ENCODE peak calls at places on chromosomes 11 and 22, in four cellular contexts. F, M, E and T are unnamed samples.

GRCh38 chr11:130295657-130296056 is 19.1 kb downstream of the ZBTB44 start:
- DNase-seq in F (no peak), E (peak), M (no peak), T (no peak)

GRCh38 chr11:113531575-113532451 is 56.6 kb upstream of the DRD2 start:
- DNase-seq in E (no peak), M (no peak), F (no peak), T (no peak)

GRCh38 chr22:20550851-20551744 is 43.7 kb downstream of the MED15 start:
- DNase-seq in M (peak), F (no peak), E (no peak), T (no peak)

GRCh38 chr22:33835196-33835788 is 85.0 kb downstream of the LARGE1 start:
- DNase-seq in F (no peak), M (no peak), E (peak), T (no peak)

GRCh38 chr11:128692750-128693578 is 908 bp upstream of the FLI1 start:
- DNase-seq in M (no peak), F (no peak), E (peak), T (peak)

GRCh38 chr11:118911113-118911879 is 14.4 kb downstream of the BCL9L start:
- DNase-seq in E (peak), F (no peak), M (peak), T (peak)

GRCh38 chr11:83033972-83034672 is 37.6 kb downstream of the RAB30 start:
- DNase-seq in E (no peak), M (peak), F (no peak), T (peak)

GRCh38 chr22:39984006-39984405 is 10.7 kb upstream of the FAM83F start:
- DNase-seq in E (no peak), F (no peak), M (peak), T (no peak)

GRCh38 chr22:38700271-38700788 is 413 bp downstream of the JOSD1 start:
- DNase-seq in M (no peak), F (no peak), E (peak), T (peak)

GRCh38 chr11:94243571-94244229 is 60.7 kb upstream of the IZUMO1R start:
- DNase-seq in E (no peak), M (peak), F (no peak), T (peak)

GRCh38 chr11:75558939-75559843 is 2.9 kb upstream of the SERPINH1 start:
- DNase-seq in M (peak), F (no peak), E (peak), T (no peak)

GRCh38 chr22:25153961-25154685 is 45.5 kb upstream of the CRYBB3 start:
- DNase-seq in E (peak), F (no peak), M (no peak), T (no peak)

GRCh38 chr11:18588297-18589252 is at the start of gene UEVLD:
- DNase-seq in E (peak), M (peak), F (peak), T (peak)

GRCh38 chr11:118051611-118052461 is 25.0 kb upstream of the TMPRSS4 start:
- DNase-seq in E (no peak), F (no peak), M (no peak), T (no peak)

GRCh38 chr11:1034001-1034400 is 2.5 kb downstream of the MUC6 start:
- DNase-seq in F (no peak), E (no peak), M (no peak), T (no peak)

GRCh38 chr11:106077609-106078517 is at the start of gene AASDHPPT:
- DNase-seq in F (no peak), E (no peak), M (peak), T (no peak)

GRCh38 chr11:89235976-89236375 is 58.3 kb downstream of the TYR start:
- DNase-seq in E (no peak), F (no peak), M (peak), T (no peak)

GRCh38 chr22:36879775-36880174 is 19.0 kb downstream of the NCF4 start:
- DNase-seq in E (no peak), M (no peak), F (no peak), T (no peak)

GRCh38 chr22:46002757-46003270 is 25.9 kb upstream of the WNT7B start:
- DNase-seq in F (no peak), M (peak), E (peak), T (no peak)

GRCh38 chr22:46001046-46001425 is 24.1 kb upstream of the WNT7B start:
- DNase-seq in M (no peak), E (no peak), F (no peak), T (no peak)

GRCh38 chr22:46003271-46004091 is 26.5 kb upstream of the WNT7B start:
- DNase-seq in M (no peak), E (no peak), F (no peak), T (no peak)

GRCh38 chr22:46000081-46001027 is 23.4 kb upstream of the WNT7B start:
- DNase-seq in E (no peak), F (no peak), M (no peak), T (no peak)

DNA sequence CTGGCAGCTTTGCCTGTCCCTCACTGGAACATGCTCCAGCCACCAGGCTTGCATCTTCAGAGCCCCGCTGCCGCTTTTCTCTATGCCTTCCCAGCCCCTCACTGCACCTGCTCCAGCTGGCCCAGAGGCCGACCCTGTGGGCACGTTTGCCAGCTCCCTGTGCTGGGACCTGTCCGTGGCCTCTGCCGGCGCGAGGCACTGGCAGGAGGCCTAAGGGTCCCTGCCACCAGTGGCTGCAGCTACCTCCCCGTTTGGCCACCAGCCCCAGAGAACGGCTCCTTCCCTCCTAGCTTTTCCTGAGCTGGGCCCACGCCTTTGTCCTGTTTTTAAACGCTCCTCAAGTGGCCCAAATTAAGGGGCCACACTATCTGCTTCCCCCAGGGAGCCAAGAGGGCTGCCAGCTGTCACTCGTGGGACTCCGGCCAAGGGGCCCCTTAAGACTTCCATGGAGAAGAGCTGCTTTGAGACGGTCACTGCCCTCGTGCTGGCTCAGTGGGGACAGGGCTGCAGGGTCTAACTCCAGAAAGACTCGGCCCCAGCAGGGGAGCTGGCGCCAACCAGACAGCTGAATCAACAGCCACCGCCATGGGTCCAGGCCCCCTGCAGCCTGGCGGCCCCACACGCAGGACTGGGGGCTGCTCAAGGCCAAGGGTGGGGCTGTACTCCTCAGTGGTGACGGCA is 24.6 kb upstream of the WNT7B start:
- DNase-seq in E (no peak), M (no peak), F (no peak), T (no peak)
- H2AK5ac ChIP-seq in E (no peak), M (peak), F (peak), T (no peak)

GRCh38 chr11:57793711-57794110 is 32.1 kb downstream of the CTNND1 start:
- DNase-seq in F (no peak), E (no peak), M (no peak), T (no peak)
- H3K4me2 ChIP-seq in F (no peak), E (no peak), M (no peak), T (no peak)

GRCh38 chr22:35133702-35134395 is 67.9 kb downstream of the ISX start:
- DNase-seq in F (no peak), M (no peak), E (no peak), T (no peak)
- H3K18ac ChIP-seq in F (peak), M (no peak), E (no peak), T (no peak)

GRCh38 chr11:43269229-43269928 is 42.4 kb upstream of the API5 start:
- DNase-seq in M (no peak), E (peak), F (no peak), T (no peak)
- H2AK5ac ChIP-seq in M (no peak), E (no peak), F (no peak), T (no peak)

DNA sequence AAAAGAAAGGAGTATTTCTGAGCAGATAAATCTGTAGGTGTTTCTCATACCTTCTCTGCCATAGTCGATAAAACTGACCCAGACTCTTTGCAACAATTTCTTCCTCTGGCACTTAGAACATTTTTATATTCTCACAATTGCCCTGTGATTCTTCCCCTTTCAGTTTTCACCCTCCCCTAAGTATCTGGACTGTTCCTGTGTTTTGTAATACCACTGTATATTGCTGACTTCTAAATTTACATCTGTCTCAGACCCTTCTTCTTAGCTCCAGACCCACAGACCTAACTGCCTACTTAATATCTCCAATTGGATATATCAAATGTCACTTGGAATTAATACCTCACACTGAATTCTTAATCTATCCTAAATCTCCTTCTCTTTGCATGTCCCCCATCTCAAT is 133.4 kb upstream of the DDI1 start:
- DNase-seq in M (no peak), F (no peak), E (no peak), T (no peak)
- H3K4me2 ChIP-seq in M (no peak), F (no peak), E (no peak), T (no peak)

DNA sequence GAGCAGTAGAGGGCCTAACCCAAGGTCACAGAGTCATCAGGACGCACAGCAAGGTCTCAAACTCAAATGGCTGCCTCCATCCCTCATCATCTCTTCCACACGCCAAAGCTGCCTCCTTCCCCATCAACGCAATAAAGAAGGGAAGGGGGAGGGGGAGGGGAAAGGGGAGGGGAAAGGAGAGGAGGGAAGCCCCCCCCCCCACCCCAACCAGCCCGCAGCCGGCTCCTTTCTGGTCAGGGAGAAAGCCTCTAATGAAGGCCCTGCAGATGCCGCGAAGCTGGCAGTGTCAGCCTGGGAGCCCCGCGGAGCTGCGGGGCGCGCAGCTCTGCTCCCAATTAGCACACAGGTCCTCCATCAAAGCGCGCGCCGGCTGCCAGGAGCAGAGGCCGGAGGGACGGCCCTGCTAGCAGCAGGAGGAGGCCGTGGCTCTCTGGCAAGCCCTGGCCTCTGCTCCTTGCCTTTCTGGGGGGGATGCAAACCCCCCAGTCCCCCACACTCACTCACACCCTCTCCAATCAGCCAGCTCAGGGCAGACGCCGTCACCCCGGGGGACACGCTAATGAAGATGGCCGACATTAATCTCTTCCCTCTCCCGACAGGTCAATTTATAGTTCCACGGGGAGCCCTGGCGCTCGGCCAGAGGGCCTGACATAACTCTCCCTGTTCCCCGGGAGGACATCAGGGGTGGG is 70.4 kb upstream of the TCF20 start:
- DNase-seq in F (peak), M (no peak), E (peak), T (no peak)
- H3K18ac ChIP-seq in F (peak), M (no peak), E (peak), T (no peak)

GRCh38 chr22:26672060-26672471 is 14.7 kb downstream of the MIAT start:
- DNase-seq in M (no peak), E (no peak), F (no peak), T (no peak)
- H2AK5ac ChIP-seq in M (peak), E (peak), F (peak), T (peak)

DNA sequence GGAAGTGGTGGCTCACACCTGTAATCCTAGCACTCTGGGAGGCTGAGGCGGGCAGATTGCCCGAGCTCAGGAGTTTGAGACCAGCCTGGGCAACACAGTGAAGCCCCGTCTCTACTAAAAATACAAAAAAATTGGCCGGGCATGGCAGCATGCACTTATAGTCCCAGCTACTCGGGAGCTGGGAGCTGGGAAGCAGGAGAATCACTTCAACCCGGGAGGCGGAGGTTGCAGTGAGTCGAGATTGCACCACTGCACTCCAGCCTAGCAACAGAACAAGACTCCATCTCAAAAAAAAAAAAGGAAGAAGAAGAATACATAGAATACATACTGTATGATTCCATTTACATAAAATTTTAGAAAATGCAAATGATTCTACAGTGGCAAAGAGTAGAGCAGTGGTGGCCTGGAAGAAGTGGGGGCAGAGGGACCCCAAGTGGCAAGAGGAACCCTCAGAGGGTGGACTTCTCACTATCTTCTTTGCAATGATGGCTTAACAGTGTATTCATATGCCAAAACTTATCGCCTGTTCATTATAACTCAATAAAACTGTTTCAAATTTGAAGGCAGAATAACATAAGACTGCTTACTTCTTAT is 22.0 kb downstream of the PACSIN2 start:
- DNase-seq in M (no peak), F (no peak), E (no peak), T (no peak)
- H3K4me2 ChIP-seq in M (no peak), F (no peak), E (no peak), T (no peak)

GRCh38 chr11:60194511-60194910 is 11.6 kb upstream of the MS4A6A start:
- DNase-seq in E (peak), F (no peak), M (no peak), T (no peak)
- H3K18ac ChIP-seq in E (no peak), F (no peak), M (no peak), T (no peak)